ENCODE peak calls at places on chromosomes 5 and 9, in seven cellular contexts. D, Q, L, C, B, X and P are unnamed samples.

GRCh38 chr5:138588013-138588788 is 13.0 kb upstream of the HSPA9 start:
- DNase-seq in Q (no peak), C (no peak), X (no peak), B (no peak), D (no peak), L (no peak), P (no peak)

GRCh38 chr9:128257086-128257825 is 18.6 kb downstream of the GOLGA2 start:
- DNase-seq in D (no peak), Q (no peak), B (no peak), L (no peak), X (no peak), C (no peak), P (no peak)

GRCh38 chr5:135195267-135195603 is 161.2 kb upstream of the PITX1 start:
- DNase-seq in X (peak), C (no peak), B (no peak), L (no peak), Q (no peak), D (no peak), P (no peak)

GRCh38 chr9:91255327-91255726 is 106.4 kb downstream of the AUH start:
- DNase-seq in C (no peak), B (no peak), Q (no peak), L (no peak), X (peak), D (no peak), P (no peak)

GRCh38 chr5:107578051-107578635 is 92.6 kb downstream of the EFNA5 start:
- DNase-seq in B (no peak), X (no peak), Q (no peak), C (no peak), D (no peak), L (no peak), P (no peak)

GRCh38 chr5:1129725-1130082 is 17.8 kb upstream of the SLC12A7 start:
- DNase-seq in D (no peak), Q (no peak), C (no peak), X (no peak), L (no peak), B (no peak), P (no peak)

GRCh38 chr5:104498281-104498680 is 935.7 kb upstream of the NUDT12 start:
- DNase-seq in D (no peak), L (no peak), C (no peak), B (no peak), X (peak), Q (no peak), P (no peak)

GRCh38 chr9:88960632-88961031 is 30.6 kb upstream of the S1PR3 start:
- DNase-seq in X (no peak), C (no peak), L (no peak), Q (no peak), B (no peak), D (no peak), P (no peak)

GRCh38 chr5:31639488-31640011 is 619 bp downstream of the PDZD2 start:
- DNase-seq in X (no peak), D (no peak), C (no peak), B (no peak), Q (no peak), L (peak), P (no peak)

GRCh38 chr9:35355954-35356353 is 134.0 kb upstream of the RUSC2 start:
- DNase-seq in C (no peak), L (no peak), B (no peak), Q (no peak), X (no peak), D (no peak), P (no peak)

GRCh38 chr5:32173394-32174010 is 617 bp downstream of the GOLPH3 start:
- DNase-seq in C (peak), B (peak), L (no peak), X (peak), D (peak), Q (peak), P (peak)

GRCh38 chr5:62689599-62690368 is 111.2 kb downstream of the LRRC70 start:
- DNase-seq in D (no peak), X (no peak), B (no peak), Q (no peak), C (no peak), L (no peak), P (peak)

GRCh38 chr5:144812770-144813169 is 642.1 kb downstream of the KCTD16 start:
- DNase-seq in B (no peak), D (no peak), Q (no peak), L (no peak), C (no peak), X (peak), P (no peak)

GRCh38 chr5:59342181-59342580 is 551.3 kb downstream of the PDE4D start:
- DNase-seq in L (peak), X (no peak), B (no peak), Q (no peak), C (no peak), D (no peak), P (no peak)

GRCh38 chr9:114419796-114420195 is 32.0 kb upstream of the AKNA start:
- DNase-seq in C (no peak), Q (no peak), B (no peak), D (no peak), L (no peak), X (no peak), P (no peak)

GRCh38 chr5:65820373-65820772 is 98.4 kb downstream of the NLN start:
- DNase-seq in B (no peak), X (no peak), D (no peak), Q (no peak), L (no peak), C (no peak), P (no peak)

GRCh38 chr5:26024774-26025173 is 1013.6 kb downstream of the CDH9 start:
- DNase-seq in X (no peak), Q (no peak), L (no peak), C (no peak), D (no peak), B (no peak), P (no peak)

GRCh38 chr5:151141535-151141934 is 16.0 kb downstream of the ANXA6 start:
- DNase-seq in D (no peak), B (peak), Q (peak), L (peak), X (no peak), C (no peak), P (peak)

GRCh38 chr9:34600908-34601307 is 11.0 kb downstream of the RPP25L start:
- DNase-seq in D (no peak), Q (no peak), C (no peak), X (no peak), B (no peak), L (no peak), P (no peak)

GRCh38 chr5:155872801-155873200 is 454.2 kb upstream of the SGCD start:
- DNase-seq in B (no peak), Q (no peak), C (no peak), L (no peak), X (no peak), D (no peak), P (no peak)

GRCh38 chr5:62785588-62785987 is 207.0 kb downstream of the LRRC70 start:
- DNase-seq in L (no peak), B (no peak), D (no peak), Q (no peak), C (no peak), X (no peak), P (no peak)

GRCh38 chr9:6938447-6938846 is 180.7 kb downstream of the KDM4C start:
- DNase-seq in C (no peak), B (no peak), L (no peak), X (peak), D (peak), Q (no peak), P (no peak)

GRCh38 chr5:538801-539468 is 14.7 kb upstream of the SLC9A3 start:
- DNase-seq in D (no peak), Q (no peak), L (no peak), B (no peak), X (no peak), C (no peak), P (no peak)

GRCh38 chr5:59067976-59068651 is 485.2 kb downstream of the RAB3C start:
- DNase-seq in B (no peak), X (peak), D (no peak), L (no peak), Q (no peak), C (no peak), P (no peak)

GRCh38 chr5:91641730-91642350 is 258.7 kb upstream of the ARRDC3 start:
- DNase-seq in B (no peak), X (peak), L (peak), Q (peak), D (no peak), C (no peak), P (peak)

GRCh38 chr9:82939451-82939850 is 123.5 kb downstream of the RASEF start:
- DNase-seq in L (no peak), D (no peak), Q (no peak), X (no peak), B (no peak), C (no peak), P (no peak)

GRCh38 chr9:3553076-3553765 is 27.4 kb upstream of the RFX3 start:
- DNase-seq in C (no peak), L (no peak), B (no peak), X (no peak), D (no peak), Q (no peak), P (no peak)